ENCODE peak calls at places on chromosomes 7 and 10, in ten cellular contexts. One of them, this sample, is unnamed.

GRCh38 chr7:111329367-111330234 is 232.7 kb downstream of the IMMP2L start:
- DNase-seq in mucosa of gallbladder: no peak
- DNase-seq in Peyer's patch: no peak
- DNase-seq in cerebellar cortex: no peak
- DNase-seq in activated effector memory CD4-positive, alpha-beta T cell treated with anti-CD3 and anti-CD28 coated beads, Interleukin-2, amount 50 U/mL, for 16 hours: no peak
- DNase-seq in T follicular helper cell: no peak
- DNase-seq in T-helper 9 cell: no peak
- DNase-seq in HEK293T: no peak
- DNase-seq in left cardiac atrium: no peak
- DNase-seq in amygdala: no peak
- DNase-seq in this sample: no peak

GRCh38 chr10:17428096-17428615 is 26.2 kb downstream of the ST8SIA6 start:
- DNase-seq in mucosa of gallbladder: no peak
- DNase-seq in Peyer's patch: no peak
- DNase-seq in cerebellar cortex: no peak
- DNase-seq in activated effector memory CD4-positive, alpha-beta T cell treated with anti-CD3 and anti-CD28 coated beads, Interleukin-2, amount 50 U/mL, for 16 hours: no peak
- DNase-seq in T follicular helper cell: no peak
- DNase-seq in T-helper 9 cell: no peak
- DNase-seq in HEK293T: no peak
- DNase-seq in left cardiac atrium: no peak
- DNase-seq in amygdala: no peak
- DNase-seq in this sample: no peak

GRCh38 chr10:21431799-21432198 is 93.7 kb downstream of the SKIDA1 start:
- DNase-seq in mucosa of gallbladder: no peak
- DNase-seq in Peyer's patch: no peak
- DNase-seq in cerebellar cortex: no peak
- DNase-seq in activated effector memory CD4-positive, alpha-beta T cell treated with anti-CD3 and anti-CD28 coated beads, Interleukin-2, amount 50 U/mL, for 16 hours: no peak
- DNase-seq in T follicular helper cell: no peak
- DNase-seq in T-helper 9 cell: no peak
- DNase-seq in HEK293T: no peak
- DNase-seq in left cardiac atrium: no peak
- DNase-seq in amygdala: no peak
- DNase-seq in this sample: no peak

GRCh38 chr10:51371725-51372124 is 297.4 kb downstream of the PRKG1 start:
- DNase-seq in mucosa of gallbladder: no peak
- DNase-seq in Peyer's patch: no peak
- DNase-seq in cerebellar cortex: no peak
- DNase-seq in activated effector memory CD4-positive, alpha-beta T cell treated with anti-CD3 and anti-CD28 coated beads, Interleukin-2, amount 50 U/mL, for 16 hours: no peak
- DNase-seq in T follicular helper cell: no peak
- DNase-seq in T-helper 9 cell: no peak
- DNase-seq in HEK293T: no peak
- DNase-seq in left cardiac atrium: no peak
- DNase-seq in amygdala: no peak
- DNase-seq in this sample: no peak

GRCh38 chr10:58178811-58179210 is 88.9 kb downstream of the IPMK start:
- DNase-seq in mucosa of gallbladder: no peak
- DNase-seq in Peyer's patch: no peak
- DNase-seq in cerebellar cortex: no peak
- DNase-seq in activated effector memory CD4-positive, alpha-beta T cell treated with anti-CD3 and anti-CD28 coated beads, Interleukin-2, amount 50 U/mL, for 16 hours: no peak
- DNase-seq in T follicular helper cell: no peak
- DNase-seq in T-helper 9 cell: no peak
- DNase-seq in HEK293T: no peak
- DNase-seq in left cardiac atrium: no peak
- DNase-seq in amygdala: no peak
- DNase-seq in this sample: no peak

GRCh38 chr7:95404316-95404715 is 8.1 kb upstream of the PON3 start:
- DNase-seq in mucosa of gallbladder: peak
- DNase-seq in Peyer's patch: no peak
- DNase-seq in cerebellar cortex: no peak
- DNase-seq in activated effector memory CD4-positive, alpha-beta T cell treated with anti-CD3 and anti-CD28 coated beads, Interleukin-2, amount 50 U/mL, for 16 hours: no peak
- DNase-seq in T follicular helper cell: no peak
- DNase-seq in T-helper 9 cell: no peak
- DNase-seq in HEK293T: no peak
- DNase-seq in left cardiac atrium: peak
- DNase-seq in amygdala: no peak
- DNase-seq in this sample: no peak

GRCh38 chr10:131759347-131759746 is 141.5 kb upstream of the PPP2R2D start:
- DNase-seq in mucosa of gallbladder: no peak
- DNase-seq in Peyer's patch: no peak
- DNase-seq in cerebellar cortex: no peak
- DNase-seq in activated effector memory CD4-positive, alpha-beta T cell treated with anti-CD3 and anti-CD28 coated beads, Interleukin-2, amount 50 U/mL, for 16 hours: peak
- DNase-seq in T follicular helper cell: no peak
- DNase-seq in T-helper 9 cell: no peak
- DNase-seq in HEK293T: no peak
- DNase-seq in left cardiac atrium: no peak
- DNase-seq in amygdala: no peak
- DNase-seq in this sample: no peak

GRCh38 chr7:140877249-140877524 is 47.5 kb downstream of the BRAF start:
- DNase-seq in mucosa of gallbladder: no peak
- DNase-seq in Peyer's patch: no peak
- DNase-seq in cerebellar cortex: no peak
- DNase-seq in activated effector memory CD4-positive, alpha-beta T cell treated with anti-CD3 and anti-CD28 coated beads, Interleukin-2, amount 50 U/mL, for 16 hours: no peak
- DNase-seq in T follicular helper cell: no peak
- DNase-seq in T-helper 9 cell: no peak
- DNase-seq in HEK293T: no peak
- DNase-seq in left cardiac atrium: no peak
- DNase-seq in amygdala: no peak
- DNase-seq in this sample: no peak

GRCh38 chr10:58742141-58742540 is 229.5 kb downstream of the BICC1 start:
- DNase-seq in mucosa of gallbladder: no peak
- DNase-seq in Peyer's patch: no peak
- DNase-seq in cerebellar cortex: no peak
- DNase-seq in activated effector memory CD4-positive, alpha-beta T cell treated with anti-CD3 and anti-CD28 coated beads, Interleukin-2, amount 50 U/mL, for 16 hours: no peak
- DNase-seq in T follicular helper cell: no peak
- DNase-seq in T-helper 9 cell: no peak
- DNase-seq in HEK293T: no peak
- DNase-seq in left cardiac atrium: no peak
- DNase-seq in amygdala: no peak
- DNase-seq in this sample: no peak

GRCh38 chr7:49852619-49853462 is 79.4 kb downstream of the VWC2 start:
- DNase-seq in mucosa of gallbladder: peak
- DNase-seq in Peyer's patch: no peak
- DNase-seq in cerebellar cortex: peak
- DNase-seq in activated effector memory CD4-positive, alpha-beta T cell treated with anti-CD3 and anti-CD28 coated beads, Interleukin-2, amount 50 U/mL, for 16 hours: no peak
- DNase-seq in T follicular helper cell: no peak
- DNase-seq in T-helper 9 cell: no peak
- DNase-seq in HEK293T: peak
- DNase-seq in left cardiac atrium: peak
- DNase-seq in amygdala: no peak
- DNase-seq in this sample: no peak

GRCh38 chr10:43350139-43350538 is 21.3 kb upstream of the FXYD4 start:
- DNase-seq in mucosa of gallbladder: no peak
- DNase-seq in Peyer's patch: no peak
- DNase-seq in cerebellar cortex: no peak
- DNase-seq in activated effector memory CD4-positive, alpha-beta T cell treated with anti-CD3 and anti-CD28 coated beads, Interleukin-2, amount 50 U/mL, for 16 hours: no peak
- DNase-seq in T follicular helper cell: no peak
- DNase-seq in T-helper 9 cell: no peak
- DNase-seq in HEK293T: no peak
- DNase-seq in left cardiac atrium: no peak
- DNase-seq in amygdala: no peak
- DNase-seq in this sample: no peak

GRCh38 chr10:10326119-10326518 is 691.6 kb upstream of the CELF2 start:
- DNase-seq in mucosa of gallbladder: no peak
- DNase-seq in Peyer's patch: no peak
- DNase-seq in cerebellar cortex: no peak
- DNase-seq in activated effector memory CD4-positive, alpha-beta T cell treated with anti-CD3 and anti-CD28 coated beads, Interleukin-2, amount 50 U/mL, for 16 hours: no peak
- DNase-seq in T follicular helper cell: no peak
- DNase-seq in T-helper 9 cell: no peak
- DNase-seq in HEK293T: no peak
- DNase-seq in left cardiac atrium: no peak
- DNase-seq in amygdala: no peak
- DNase-seq in this sample: no peak

GRCh38 chr10:130364631-130365030 is 228.4 kb downstream of the GLRX3 start:
- DNase-seq in mucosa of gallbladder: no peak
- DNase-seq in Peyer's patch: no peak
- DNase-seq in cerebellar cortex: no peak
- DNase-seq in activated effector memory CD4-positive, alpha-beta T cell treated with anti-CD3 and anti-CD28 coated beads, Interleukin-2, amount 50 U/mL, for 16 hours: no peak
- DNase-seq in T follicular helper cell: no peak
- DNase-seq in T-helper 9 cell: no peak
- DNase-seq in HEK293T: no peak
- DNase-seq in left cardiac atrium: no peak
- DNase-seq in amygdala: no peak
- DNase-seq in this sample: no peak